ENCODE peak calls at places on chromosomes 13 and 19, in four cellular contexts. B is A549; X is CD8-positive, alpha-beta memory T cell; F is neuronal stem cell. W is an unnamed sample.

GRCh38 chr19:33514885-33515485 is 6.6 kb downstream of the PEPD start:
- DNase-seq in X (no peak), F (no peak), B (no peak), W (no peak)

GRCh38 chr19:31483226-31483857 is 134.1 kb upstream of the TSHZ3 start:
- DNase-seq in B (no peak), X (no peak), F (no peak), W (peak)

GRCh38 chr19:55778331-55778730 is 9.4 kb downstream of the RFPL4AL1 start:
- DNase-seq in B (no peak), F (no peak), X (no peak), W (no peak)

GRCh38 chr19:20558011-20558410 is 7.6 kb downstream of the ZNF737 start:
- DNase-seq in F (no peak), X (no peak), B (no peak), W (no peak)

GRCh38 chr19:42606660-42607351 is 12.1 kb upstream of the CEACAM8 start:
- DNase-seq in B (peak), X (peak), F (peak), W (no peak)

GRCh38 chr19:1907563-1908363 is 2.6 kb downstream of the ADAT3 start:
- DNase-seq in F (no peak), B (no peak), X (no peak), W (no peak)

GRCh38 chr19:11552666-11553372 is 6.2 kb downstream of the ELOF1 start:
- DNase-seq in B (no peak), X (no peak), F (no peak), W (no peak)

GRCh38 chr19:1618157-1619093 is 13.2 kb upstream of the UQCR11 start:
- DNase-seq in B (peak), F (no peak), X (no peak), W (peak)

GRCh38 chr19:41175825-41176734 is 16.9 kb upstream of the CYP2S1 start:
- DNase-seq in B (peak), F (no peak), X (peak), W (peak)

GRCh38 chr13:28337196-28338045 is 157.5 kb downstream of the FLT1 start:
- DNase-seq in X (no peak), B (no peak), F (no peak), W (no peak)

GRCh38 chr13:28338202-28338601 is 156.7 kb downstream of the FLT1 start:
- DNase-seq in F (no peak), X (no peak), B (no peak), W (no peak)

GRCh38 chr13:28338742-28339141 is 156.2 kb downstream of the FLT1 start:
- DNase-seq in F (no peak), B (no peak), X (no peak), W (no peak)

GRCh38 chr13:28340272-28340793 is 154.6 kb downstream of the FLT1 start:
- DNase-seq in X (no peak), B (no peak), F (no peak), W (no peak)

DNA sequence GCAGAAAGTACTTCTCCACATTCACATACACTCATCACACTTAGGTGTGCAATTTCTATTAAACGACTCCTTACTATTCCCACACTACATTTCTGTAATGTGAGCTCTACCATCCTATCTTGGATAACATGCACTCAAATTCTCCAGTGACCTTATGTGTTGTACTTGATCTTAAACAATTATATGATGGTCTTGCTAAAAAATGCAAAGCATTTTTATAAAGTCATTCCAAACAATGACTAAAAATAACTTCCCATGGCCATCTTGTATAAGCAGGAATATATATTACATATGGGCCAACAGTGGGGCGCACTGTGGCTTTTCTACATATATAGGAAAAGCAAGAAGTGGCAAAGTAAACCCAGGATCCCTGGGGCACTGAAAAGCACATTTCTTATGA is 155.5 kb downstream of the FLT1 start:
- DNase-seq in B (no peak), F (no peak), X (no peak), W (no peak)
- H3K27ac ChIP-seq in B (no peak), F (no peak), X (no peak), W (no peak)

GRCh38 chr13:99363949-99364348 is 56.8 kb upstream of the GPR183 start:
- DNase-seq in F (no peak), B (no peak), X (no peak), W (no peak)
- H3K27ac ChIP-seq in F (no peak), B (no peak), X (no peak), W (no peak)

DNA sequence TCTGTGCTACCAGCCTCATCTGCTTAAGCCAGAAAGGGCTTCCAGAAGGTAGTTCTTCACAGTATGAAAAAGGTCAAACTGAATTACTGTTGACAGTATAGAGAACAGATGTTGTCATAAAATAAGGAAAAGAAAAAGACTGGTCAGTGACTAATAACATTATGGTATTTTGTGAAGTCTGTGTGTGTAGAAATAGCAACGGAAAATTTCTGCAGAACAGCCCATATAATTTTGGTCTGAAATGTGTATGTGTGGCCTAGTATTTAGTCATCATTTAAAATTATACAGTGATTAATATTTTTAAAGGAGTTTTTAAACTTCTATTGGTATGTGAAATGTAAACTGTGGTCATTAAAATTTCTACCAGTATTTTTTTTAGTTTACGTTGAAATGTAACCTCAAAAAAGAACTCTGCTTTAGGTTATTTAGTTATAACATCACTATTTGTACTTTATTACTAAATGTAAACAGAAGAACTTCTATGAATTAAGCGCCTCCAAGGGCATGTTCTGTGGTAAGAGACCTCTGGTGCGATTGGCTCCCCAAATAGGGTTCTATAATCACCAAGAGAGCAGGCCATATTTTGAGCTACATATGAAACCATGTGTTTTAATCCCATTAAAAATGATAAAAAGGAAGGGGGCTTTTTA is 3.3 kb upstream of the GPR183 start:
- DNase-seq in B (no peak), F (no peak), X (no peak), W (no peak)
- H3K27ac ChIP-seq in B (no peak), F (no peak), X (no peak), W (no peak)

GRCh38 chr19:15779756-15780476 is 7.5 kb upstream of the OR10H5 start:
- DNase-seq in F (no peak), B (peak), X (no peak), W (no peak)
- H3K27ac ChIP-seq in F (peak), B (no peak), X (no peak), W (no peak)

DNA sequence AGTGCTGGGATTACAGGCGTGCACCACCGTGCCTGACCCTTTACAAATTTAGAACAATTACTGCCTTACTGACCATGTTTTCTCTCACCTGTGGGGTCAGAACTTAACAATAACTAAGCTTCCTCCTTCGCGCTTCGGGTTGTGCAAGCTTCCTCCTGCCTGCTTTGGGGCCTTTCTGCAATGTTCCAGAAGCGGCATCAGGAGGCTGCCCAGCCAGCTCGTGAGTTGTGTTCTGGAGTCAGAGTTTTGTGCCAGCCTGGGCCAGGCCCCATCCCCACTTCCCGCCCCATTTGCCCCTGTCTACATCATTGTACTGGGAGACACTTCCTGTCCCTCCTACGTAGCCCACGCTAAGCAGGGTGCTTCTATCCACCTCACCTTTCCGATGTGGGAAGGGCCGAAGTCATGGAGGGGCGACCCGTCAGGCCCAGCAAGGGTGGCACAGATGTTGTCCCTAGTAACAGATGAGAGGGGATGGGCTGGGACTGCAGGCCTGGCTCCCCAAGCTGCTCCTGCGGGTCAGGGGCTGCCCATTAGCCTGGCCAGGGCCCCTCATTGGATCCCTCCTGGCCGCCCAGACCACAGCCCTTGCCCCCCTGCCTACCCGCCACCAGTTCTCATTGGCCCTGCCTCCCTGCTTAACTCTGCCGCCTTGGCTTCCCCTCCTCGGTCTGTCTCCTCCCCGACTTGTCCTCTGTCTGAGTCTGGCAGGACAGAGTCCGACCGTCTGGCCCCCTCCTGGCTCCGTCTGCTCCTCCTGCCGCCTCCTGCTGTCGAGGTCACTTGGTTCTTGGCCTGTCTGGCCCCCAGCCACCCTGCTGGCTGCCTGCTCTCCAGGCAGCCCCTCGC is 13.5 kb downstream of the UHRF1 start:
- DNase-seq in F (no peak), B (no peak), X (no peak), W (no peak)
- H3K27ac ChIP-seq in F (no peak), B (no peak), X (no peak), W (no peak)

DNA sequence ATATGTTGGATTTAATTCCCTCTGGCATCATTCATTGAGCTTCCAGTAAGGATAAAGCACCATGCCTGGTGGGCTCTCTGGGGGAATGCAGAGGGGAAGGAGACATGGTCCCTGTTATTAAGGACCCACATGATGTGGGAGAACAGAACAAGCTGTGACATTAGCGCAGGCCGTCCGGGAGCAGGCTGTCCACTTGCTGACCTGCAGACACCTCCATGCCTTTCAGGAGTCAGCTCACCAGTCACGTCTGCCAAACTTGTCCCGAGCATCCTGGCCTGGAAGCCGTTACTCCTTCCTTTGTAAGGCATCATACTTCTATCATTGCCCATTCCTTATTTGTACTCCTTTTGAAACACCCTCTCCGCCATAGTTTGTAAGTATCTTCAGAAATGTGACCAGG is 23.4 kb downstream of the B3GLCT start:
- DNase-seq in B (no peak), F (no peak), X (no peak), W (no peak)
- H3K27ac ChIP-seq in B (no peak), F (no peak), X (no peak), W (no peak)

GRCh38 chr13:35702316-35702715 is 225.8 kb upstream of the MAB21L1 start:
- DNase-seq in X (no peak), B (no peak), F (no peak), W (no peak)

GRCh38 chr13:35700661-35701060 is 224.2 kb upstream of the MAB21L1 start:
- DNase-seq in F (no peak), B (no peak), X (no peak), W (no peak)

GRCh38 chr13:35699805-35700204 is 223.3 kb upstream of the MAB21L1 start:
- DNase-seq in X (no peak), F (no peak), B (no peak), W (no peak)

GRCh38 chr13:35697281-35697680 is 220.8 kb upstream of the MAB21L1 start:
- DNase-seq in B (no peak), X (no peak), F (no peak), W (no peak)

DNA sequence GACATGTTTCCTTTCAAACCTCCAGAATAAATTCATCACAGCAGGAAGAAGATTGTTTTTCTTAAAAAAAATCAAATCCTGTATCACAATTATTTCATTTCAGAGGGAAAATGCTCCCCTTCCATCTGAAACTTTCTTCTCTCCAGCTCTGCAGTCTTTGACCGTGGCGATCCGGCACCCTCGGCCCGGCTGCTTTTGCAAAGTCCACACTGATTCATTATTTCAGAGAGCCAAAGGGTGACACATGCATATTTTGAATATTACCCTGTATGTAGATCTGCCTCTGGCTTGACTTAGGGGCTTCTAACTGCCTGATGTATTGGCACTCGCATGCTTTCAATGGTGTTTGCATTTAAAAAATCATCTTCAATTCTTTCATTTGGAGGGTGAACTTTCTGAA is 222.7 kb upstream of the MAB21L1 start:
- DNase-seq in X (no peak), F (no peak), B (no peak), W (no peak)
- H3K27ac ChIP-seq in X (no peak), F (no peak), B (no peak), W (no peak)

DNA sequence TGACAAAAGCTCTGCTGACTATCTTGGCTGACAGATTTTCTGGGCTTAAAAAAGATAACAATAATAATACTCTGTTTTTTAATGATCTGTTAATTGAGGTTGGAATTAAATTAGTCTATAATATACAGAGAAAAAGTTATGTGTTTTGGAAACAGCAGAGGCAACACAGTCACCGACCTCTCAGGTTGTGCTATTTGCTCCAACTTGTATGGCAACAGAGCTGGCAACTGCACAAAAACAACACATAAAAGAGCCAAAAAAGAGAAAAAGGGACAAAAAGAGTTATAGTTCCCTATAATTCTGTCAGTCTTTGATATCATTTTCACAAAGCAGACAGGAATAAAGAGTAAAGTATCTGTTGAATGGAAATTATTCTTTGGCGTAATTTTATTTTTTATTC is 102.3 kb upstream of the POSTN start:
- DNase-seq in F (no peak), B (no peak), X (no peak), W (no peak)
- H3K27ac ChIP-seq in F (no peak), B (no peak), X (no peak), W (no peak)